ENCODE peak calls at places on chromosome 9, in ten cellular contexts. Z is heart left ventricle, S is body of pancreas, I is IMR-90, D is stomach, M is prostate gland, O is suprapubic skin, F is NB4, G is sigmoid colon, E is breast epithelium. Q is an unnamed sample.

GRCh38 chr9:72917892-72918509 is 34.9 kb downstream of the ALDH1A1 start:
- DNase-seq in D (no peak), M (no peak), G (no peak), F (no peak), Z (no peak), I (no peak), O (no peak), S (no peak), E (no peak), Q (no peak)

GRCh38 chr9:129467004-129467588 is 153.8 kb downstream of the C9orf50 start:
- DNase-seq in D (no peak), M (no peak), F (peak; percentile 34), O (no peak), S (peak; percentile 60), I (no peak), G (no peak), E (no peak), Z (peak; percentile 5), Q (no peak)

GRCh38 chr9:71680189-71680983 is 87.9 kb downstream of the CEMIP2 start:
- DNase-seq in M (no peak), D (no peak), G (no peak), E (no peak), O (no peak), F (no peak), Z (no peak), I (peak; percentile 57), S (no peak), Q (no peak)

GRCh38 chr9:120742951-120743416 is 28.7 kb upstream of the MEGF9 start:
- DNase-seq in G (no peak), O (no peak), S (no peak), I (peak; percentile 35), F (peak; percentile 66), E (no peak), Z (no peak), D (no peak), M (no peak), Q (no peak)

GRCh38 chr9:116333254-116333653 is 179.7 kb downstream of the PAPPA start:
- DNase-seq in O (no peak), G (no peak), S (no peak), F (no peak), D (no peak), Z (no peak), I (no peak), E (no peak), M (no peak), Q (no peak)

GRCh38 chr9:110076894-110077725 is 130.8 kb downstream of the C9orf152 start:
- DNase-seq in E (no peak), I (peak; percentile 79), Z (no peak), O (no peak), F (no peak), S (no peak), M (no peak), D (no peak), G (no peak), Q (no peak)

GRCh38 chr9:124482431-124483031 is 24.7 kb downstream of the NR5A1 start:
- DNase-seq in I (no peak), E (no peak), Z (peak; percentile 12), F (no peak), G (no peak), O (no peak), D (no peak), S (no peak), M (no peak), Q (peak; percentile 34)

GRCh38 chr9:97570899-97571298 is 62.3 kb downstream of the TSTD2 start:
- DNase-seq in G (peak; percentile 83), Z (peak; percentile 93), F (no peak), D (no peak), I (no peak), O (no peak), E (no peak), S (no peak), M (no peak), Q (peak; percentile 81)

GRCh38 chr9:119556129-119556875 is 187.1 kb upstream of the BRINP1 start:
- DNase-seq in D (peak; percentile 74), O (peak; percentile 68), G (peak; percentile 76), S (peak; percentile 72), M (peak; percentile 50), E (peak; percentile 76), Z (peak; percentile 65), F (peak; percentile 58), I (peak; percentile 18), Q (peak; percentile 75)

GRCh38 chr9:126528967-126529366 is 84.8 kb upstream of the LMX1B start:
- DNase-seq in G (no peak), I (no peak), D (no peak), M (no peak), E (no peak), Z (no peak), F (no peak), O (no peak), S (no peak), Q (no peak)

GRCh38 chr9:23598994-23599393 is 227.0 kb downstream of the ELAVL2 start:
- DNase-seq in O (no peak), Z (no peak), M (peak; percentile 10), G (no peak), F (no peak), E (no peak), S (no peak), D (no peak), I (no peak), Q (no peak)

GRCh38 chr9:70398145-70398556 is 16.3 kb downstream of the KLF9 start:
- DNase-seq in I (no peak), G (no peak), O (no peak), S (no peak), E (no peak), D (no peak), M (no peak), F (peak; percentile 74), Z (no peak), Q (no peak)

DNA sequence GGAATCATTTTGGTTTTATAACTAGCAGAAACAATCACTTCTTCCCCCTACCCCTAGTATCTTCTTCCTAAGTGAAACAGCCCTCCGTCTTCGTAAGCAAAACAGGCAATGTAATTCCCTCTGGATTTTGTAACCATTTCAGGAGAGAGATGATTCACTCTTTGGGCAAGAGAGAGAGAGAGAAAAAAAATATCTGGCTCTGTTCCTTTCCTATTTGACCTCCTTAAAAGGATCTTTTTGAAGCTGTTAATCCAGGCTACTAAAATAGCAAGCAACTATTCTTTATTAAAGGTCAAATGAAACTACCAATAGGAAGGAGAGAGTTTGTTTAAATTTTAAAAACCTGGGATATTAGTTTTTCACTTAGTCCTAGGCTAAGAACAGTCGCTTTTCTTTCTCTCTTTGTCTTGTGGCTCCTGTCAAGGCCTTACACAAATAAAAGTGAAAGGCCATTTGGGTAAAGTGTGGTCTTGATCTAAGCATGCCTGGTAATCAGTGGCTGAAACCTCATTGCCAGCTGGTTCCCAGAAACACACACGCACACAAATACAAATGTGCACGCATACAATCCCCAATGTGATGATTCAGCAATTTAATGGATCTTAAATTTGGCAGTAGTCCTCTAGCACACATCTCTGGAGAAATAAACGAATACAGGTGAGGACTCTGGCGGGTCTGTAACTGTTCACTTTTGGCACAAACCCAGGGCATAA is 70.2 kb downstream of the PRUNE2 start:
- DNase-seq in S (no peak), Z (no peak), F (no peak), I (peak; percentile 87), M (no peak), E (no peak), D (no peak), O (no peak), G (peak; percentile 79), Q (no peak)
- TF ChIP-seq POLR2A in S (no peak), Z (no peak), F (no peak), I (peak; percentile 29), M (no peak), E (no peak), D (no peak), O (no peak), G (no peak), Q (no peak)

GRCh38 chr9:113503131-113503541 is 39.6 kb downstream of the RGS3 start:
- DNase-seq in G (no peak), M (no peak), S (no peak), E (no peak), I (no peak), Z (no peak), O (no peak), F (no peak), D (no peak), Q (no peak)
- TF ChIP-seq POLR2A in G (no peak), M (no peak), S (no peak), E (no peak), I (no peak), Z (no peak), O (no peak), F (no peak), D (no peak), Q (no peak)

GRCh38 chr9:33161589-33162132 is 5.5 kb downstream of the B4GALT1 start:
- DNase-seq in E (no peak), I (no peak), D (peak; percentile 78), Z (no peak), F (no peak), O (no peak), M (peak; percentile 83), S (peak; percentile 69), G (no peak), Q (no peak)
- TF ChIP-seq POLR2A in E (no peak), I (no peak), D (no peak), Z (no peak), F (no peak), O (no peak), M (no peak), S (no peak), G (no peak), Q (no peak)

DNA sequence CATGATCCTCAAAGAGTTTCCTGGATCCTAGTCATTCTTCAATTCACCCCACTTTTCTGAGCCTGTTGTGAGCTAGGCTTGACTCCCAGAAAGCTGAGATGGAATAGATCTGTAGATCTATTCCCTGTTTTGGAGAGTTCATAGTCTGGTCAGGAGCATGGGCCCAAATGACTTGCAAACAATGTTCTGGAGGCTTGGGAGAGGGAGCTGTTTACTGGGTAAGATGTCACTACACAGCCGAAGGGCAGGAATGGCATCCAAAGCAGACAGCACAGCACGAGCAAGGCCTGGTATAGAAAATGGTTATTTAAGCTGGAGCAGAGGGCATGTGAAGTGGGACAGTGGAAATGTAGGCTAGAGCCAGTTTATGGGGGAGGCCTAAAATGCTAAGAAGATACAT is 152.5 kb upstream of the ALDH1B1 start:
- DNase-seq in M (no peak), O (no peak), S (no peak), E (no peak), F (no peak), I (no peak), Z (no peak), G (no peak), D (no peak), Q (no peak)
- TF ChIP-seq POLR2A in M (no peak), O (no peak), S (no peak), E (no peak), F (no peak), I (no peak), Z (no peak), G (no peak), D (no peak), Q (no peak)

Q was measured in adrenal gland.